ENCODE peak calls at places on chromosome 6, in nine cellular contexts. L, H, N, K, Y, Z, I, P and A are unnamed samples.
A peak's percentile ranks its signal among the peaks of the same experiment; 100 is the strongest.

GRCh38 chr6:82957171-82957894 is 108.3 kb downstream of the UBE3D start:
- DNase-seq in Z (no peak), N (no peak), I (no peak), H (no peak), K (no peak), P (no peak), Y (no peak), L (no peak), A (no peak)

GRCh38 chr6:159762681-159763293 is 942 bp downstream of the ACAT2 start:
- DNase-seq in H (no peak), N (peak; percentile 74), I (peak; percentile 9), Y (peak; percentile 28), Z (peak; percentile 20), K (no peak), L (no peak), P (peak; percentile 80), A (no peak)

GRCh38 chr6:71599366-71599765 is 287.0 kb upstream of the RIMS1 start:
- DNase-seq in H (no peak), N (no peak), Y (no peak), L (no peak), K (no peak), P (no peak), I (no peak), Z (no peak), A (no peak)

GRCh38 chr6:125094563-125094962 is 59.0 kb upstream of the TPD52L1 start:
- DNase-seq in I (no peak), N (no peak), Z (no peak), P (no peak), L (no peak), H (no peak), K (no peak), Y (no peak), A (no peak)

GRCh38 chr6:30626484-30627366 is at the start of gene ATAT1:
- DNase-seq in K (peak; percentile 65), Y (peak; percentile 90), P (peak; percentile 91), N (peak; percentile 88), I (peak; percentile 81), Z (peak; percentile 87), L (peak; percentile 96), H (peak; percentile 97), A (peak; percentile 94)

GRCh38 chr6:148291876-148292275 is 50.8 kb upstream of the SASH1 start:
- DNase-seq in N (no peak), Z (no peak), L (no peak), K (no peak), Y (no peak), I (no peak), H (no peak), P (no peak), A (no peak)

GRCh38 chr6:2854394-2854982 is 12.8 kb upstream of the SERPINB1 start:
- DNase-seq in K (no peak), Y (no peak), I (no peak), H (no peak), P (no peak), Z (no peak), L (no peak), N (no peak), A (no peak)

GRCh38 chr6:13874191-13874549 is 50.6 kb upstream of the RNF182 start:
- DNase-seq in I (no peak), N (no peak), H (no peak), Y (no peak), K (no peak), L (no peak), Z (no peak), P (no peak), A (no peak)

GRCh38 chr6:2562721-2563120 is 188.0 kb downstream of the MYLK4 start:
- DNase-seq in I (no peak), P (no peak), K (no peak), Z (no peak), L (no peak), N (no peak), Y (no peak), H (no peak), A (no peak)

GRCh38 chr6:68559716-68560115 is 75.4 kb upstream of the ADGRB3 start:
- DNase-seq in H (no peak), N (no peak), Z (no peak), P (no peak), L (no peak), I (no peak), K (no peak), Y (no peak), A (no peak)

GRCh38 chr6:20997143-20997792 is 463.0 kb downstream of the CDKAL1 start:
- DNase-seq in P (no peak), L (no peak), Y (no peak), H (no peak), N (no peak), K (no peak), I (no peak), Z (no peak), A (no peak)

GRCh38 chr6:26284537-26285142 is 80.4 kb upstream of the BTN3A2 start:
- DNase-seq in P (no peak), L (peak; percentile 85), I (peak; percentile 77), N (no peak), Z (peak; percentile 58), Y (peak; percentile 61), H (peak; percentile 92), K (no peak), A (peak; percentile 81)

GRCh38 chr6:98335594-98335993 is 498.8 kb upstream of the POU3F2 start:
- DNase-seq in Z (no peak), I (no peak), N (no peak), K (no peak), L (no peak), H (no peak), Y (no peak), P (no peak), A (no peak)

GRCh38 chr6:90714319-90714718 is 127.4 kb upstream of the MAP3K7 start:
- DNase-seq in K (no peak), Z (no peak), Y (no peak), P (no peak), H (no peak), N (no peak), L (no peak), I (no peak), A (no peak)

GRCh38 chr6:160167547-160168391 is 46.2 kb downstream of the SLC22A1 start:
- DNase-seq in P (no peak), Z (no peak), Y (no peak), I (no peak), H (no peak), L (no peak), N (no peak), K (no peak), A (no peak)

GRCh38 chr6:142537612-142538478 is 236.0 kb downstream of the ADGRG6 start:
- DNase-seq in H (no peak), N (peak; percentile 45), L (no peak), Y (no peak), P (no peak), Z (no peak), K (no peak), I (no peak), A (no peak)
- TF ChIP-seq CTCF in H (no peak), N (peak; percentile 80), L (peak; percentile 14), Y (no peak), P (peak; percentile 22), Z (peak; percentile 30), K (peak; percentile 10), I (peak; percentile 31), A (peak; percentile 49)

DNA sequence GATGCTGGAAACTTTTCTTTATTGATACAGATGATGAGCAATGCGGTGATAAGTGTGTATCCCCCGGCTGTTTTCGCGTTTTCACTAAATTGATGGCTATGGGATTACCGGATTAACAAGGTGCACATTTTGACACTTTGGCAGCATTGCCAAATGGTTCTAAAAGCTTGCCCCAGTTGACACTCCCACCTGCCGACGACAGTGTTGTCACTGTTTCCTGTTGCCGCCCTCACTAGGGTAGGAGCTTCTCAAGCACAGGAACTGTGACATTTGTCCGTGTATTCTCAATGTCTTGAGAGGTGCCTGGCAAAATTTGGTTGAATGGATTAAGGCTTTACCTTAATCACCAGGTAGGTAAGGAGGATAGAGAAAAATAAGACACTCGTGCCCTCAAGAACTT is 9.8 kb upstream of the MAPK13 start:
- DNase-seq in Z (peak; percentile 24), N (no peak), L (no peak), K (no peak), I (peak; percentile 36), Y (peak; percentile 81), P (peak; percentile 52), H (peak; percentile 95), A (no peak)
- H3K4me3 ChIP-seq in Z (no peak overlapping the region), N (no peak overlapping the region), L (no peak overlapping the region), K (no peak overlapping the region), I (no peak overlapping the region), Y (no peak overlapping the region), P (no peak overlapping the region), H (no peak overlapping the region), A (no peak overlapping the region)

GRCh38 chr6:168574699-168575195 is 133.8 kb downstream of the SMOC2 start:
- DNase-seq in N (no peak), L (peak; percentile 81), Z (peak; percentile 50), P (no peak), H (no peak), Y (no peak), K (peak; percentile 64), I (no peak), A (no peak)
- H3K9me3 ChIP-seq in N (no peaks in the 10 kb centered on the region), L (no peaks in the 10 kb centered on the region), Z (no peaks in the 10 kb centered on the region), P (no peaks in the 10 kb centered on the region), H (no peaks in the 10 kb centered on the region), Y (no peaks in the 10 kb centered on the region), K (no peaks in the 10 kb centered on the region), I (no peaks in the 10 kb centered on the region), A (no peaks in the 10 kb centered on the region)

GRCh38 chr6:127690588-127690987 is 113.6 kb downstream of the C6orf58 start:
- DNase-seq in K (no peak), Y (no peak), P (no peak), L (no peak), I (no peak), H (no peak), Z (no peak), N (no peak), A (no peak)

GRCh38 chr6:127691147-127691546 is 114.2 kb downstream of the C6orf58 start:
- DNase-seq in Z (no peak), Y (no peak), L (no peak), P (no peak), N (no peak), H (no peak), K (no peak), I (no peak), A (no peak)

GRCh38 chr6:127684501-127684900 is 107.5 kb downstream of the C6orf58 start:
- DNase-seq in Z (no peak), Y (no peak), L (no peak), H (no peak), N (no peak), I (no peak), P (no peak), K (no peak), A (no peak)

GRCh38 chr6:127695108-127695507 is 118.1 kb downstream of the C6orf58 start:
- DNase-seq in I (no peak), Y (no peak), K (no peak), H (no peak), L (peak; percentile 34), Z (no peak), P (no peak), N (no peak), A (peak; percentile 40)

GRCh38 chr6:127690092-127690491 is 113.1 kb downstream of the C6orf58 start:
- DNase-seq in N (no peak), L (no peak), I (no peak), Z (no peak), P (no peak), Y (no peak), K (no peak), H (no peak), A (no peak)
- TF ChIP-seq CTCF in N (peak; percentile 50), L (peak; percentile 22), I (peak; percentile 37), Z (peak; percentile 27), P (no peak), Y (peak; percentile 10), K (no peak), H (no peak), A (peak; percentile 17)